ENCODE peak calls at places on chromosomes 11 and 22, in seven cellular contexts. N, A, W, Y, V, K and P are unnamed samples.

GRCh38 chr22:34303656-34304055 is 383.4 kb upstream of the LARGE1 start:
- DNase-seq in V (no peak), W (no peak), Y (no peak), A (no peak), K (no peak), N (no peak), P (no peak)

GRCh38 chr11:61377461-61378160 is 14.8 kb upstream of the TMEM216 start:
- DNase-seq in A (no peak), Y (no peak), V (no peak), W (no peak), K (no peak), N (peak; percentile 77), P (no peak)

GRCh38 chr11:60307507-60308195 is 19.4 kb upstream of the MS4A6E start:
- DNase-seq in K (no peak), V (no peak), Y (no peak), A (no peak), N (no peak), W (no peak), P (no peak)

GRCh38 chr11:69538840-69539239 is 57.4 kb downstream of the LINC01488 start:
- DNase-seq in N (no peak), V (no peak), A (no peak), K (peak; percentile 58), W (no peak), Y (no peak), P (no peak)

GRCh38 chr11:111561801-111562325 is 21.3 kb downstream of the LAYN start:
- DNase-seq in Y (no peak), A (no peak), V (peak; percentile 74), K (no peak), W (no peak), N (peak; percentile 90), P (no peak)

GRCh38 chr11:45913514-45913913 is 4.2 kb downstream of the PEX16 start:
- DNase-seq in A (no peak), Y (peak; percentile 90), W (no peak), V (no peak), N (no peak), K (no peak), P (no peak)

GRCh38 chr11:27971256-27971655 is 136.7 kb downstream of the KIF18A start:
- DNase-seq in W (peak; percentile 15), A (no peak), Y (no peak), V (no peak), N (peak; percentile 9), K (no peak), P (no peak)

GRCh38 chr11:19071255-19071654 is 10.7 kb upstream of the MRGPRX2 start:
- DNase-seq in W (peak; percentile 73), V (peak; percentile 90), N (peak; percentile 88), Y (peak; percentile 74), K (peak; percentile 73), A (peak; percentile 40), P (peak; percentile 64)

GRCh38 chr11:130904380-130904779 is 11.9 kb downstream of the SNX19 start:
- DNase-seq in A (no peak), V (peak; percentile 40), N (peak; percentile 35), W (no peak), K (no peak), Y (no peak), P (no peak)

GRCh38 chr11:108210441-108210840 is 12.0 kb downstream of the NPAT start:
- DNase-seq in W (no peak), Y (no peak), N (no peak), V (no peak), A (no peak), K (no peak), P (no peak)

GRCh38 chr11:10490398-10491232 is 35.6 kb downstream of the AMPD3 start:
- DNase-seq in N (peak; percentile 100), Y (peak; percentile 63), A (no peak), V (peak; percentile 65), K (peak; percentile 82), W (peak; percentile 97), P (peak; percentile 82)

GRCh38 chr11:62689421-62690183 is at the start of gene LRRN4CL:
- DNase-seq in Y (no peak), A (no peak), W (peak; percentile 98), V (no peak), N (peak; percentile 97), K (peak; percentile 89), P (peak; percentile 91)

GRCh38 chr11:114008331-114008730 is 33.4 kb downstream of the HTR3A start:
- DNase-seq in A (no peak), V (no peak), K (no peak), Y (no peak), N (no peak), W (no peak), P (no peak)

GRCh38 chr22:32476286-32476685 is 1.7 kb downstream of the FBXO7 start:
- DNase-seq in W (no peak), N (no peak), Y (no peak), A (no peak), V (no peak), K (no peak), P (no peak)

GRCh38 chr22:43922123-43922522 is 1.5 kb upstream of the PNPLA3 start:
- DNase-seq in K (no peak), V (peak; percentile 40), W (no peak), Y (no peak), A (no peak), N (no peak), P (no peak)

GRCh38 chr11:96015911-96016565 is 92.1 kb upstream of the MTMR2 start:
- DNase-seq in W (no peak), V (peak; percentile 94), K (no peak), N (no peak), A (peak; percentile 23), Y (no peak), P (no peak)

GRCh38 chr11:111449696-111450479 is 62.3 kb downstream of the BTG4 start:
- DNase-seq in Y (no peak), A (no peak), W (no peak), N (no peak), K (no peak), V (no peak), P (no peak)

GRCh38 chr22:38632528-38632927 is 23.7 kb downstream of the FAM227A start:
- DNase-seq in A (no peak), V (no peak), K (no peak), Y (no peak), W (no peak), N (no peak), P (no peak)